ENCODE peak calls at places on chromosome 4, in ten cellular contexts. Q, T, G, O, Y, Z, J, R, W and N are unnamed samples.

GRCh38 chr4:23999714-24000113 is 109.9 kb upstream of the PPARGC1A start:
- DNase-seq in J (no peak), W (peak; percentile 1), Y (no peak), T (no peak), G (no peak), R (no peak), Q (no peak), O (peak; percentile 25), Z (no peak), N (no peak)

GRCh38 chr4:38177792-38178665 is 217.8 kb downstream of the PTTG2 start:
- DNase-seq in W (no peak), O (no peak), J (no peak), Z (peak; percentile 5), Q (no peak), T (no peak), G (no peak), Y (no peak), R (no peak), N (no peak)

GRCh38 chr4:4675636-4676035 is 133.8 kb upstream of the STX18 start:
- DNase-seq in J (no peak), G (no peak), Q (no peak), W (no peak), T (no peak), Y (no peak), R (no peak), Z (no peak), O (no peak), N (no peak)

GRCh38 chr4:20618010-20618409 is 82.2 kb upstream of the PACRGL start:
- DNase-seq in W (no peak), G (no peak), T (no peak), Q (no peak), Y (no peak), Z (no peak), R (no peak), J (no peak), O (no peak), N (no peak)

GRCh38 chr4:34766935-34767859 is 1477.1 kb downstream of the ARAP2 start:
- DNase-seq in R (no peak), J (no peak), T (peak; percentile 8), Z (no peak), W (no peak), Y (no peak), Q (no peak), G (peak; percentile 18), O (peak; percentile 1), N (no peak)

GRCh38 chr4:184198190-184198589 is 19.5 kb downstream of the ENPP6 start:
- DNase-seq in O (no peak), G (no peak), T (no peak), W (no peak), Z (no peak), Q (no peak), J (no peak), Y (no peak), R (no peak), N (no peak)

GRCh38 chr4:23972805-23973204 is 83.0 kb upstream of the PPARGC1A start:
- DNase-seq in G (no peak), Z (no peak), Q (no peak), J (no peak), T (no peak), R (no peak), O (no peak), W (no peak), Y (no peak), N (no peak)

GRCh38 chr4:18568600-18568999 is 547.0 kb upstream of the LCORL start:
- DNase-seq in R (no peak), G (peak; percentile 26), T (peak; percentile 27), W (no peak), O (no peak), Y (no peak), Z (no peak), Q (no peak), J (peak; percentile 4), N (no peak)

GRCh38 chr4:156377036-156377700 is 423.5 kb upstream of the CTSO start:
- DNase-seq in G (no peak), Q (no peak), O (no peak), R (no peak), T (no peak), W (peak; percentile 21), Z (no peak), J (no peak), Y (no peak), N (no peak)

GRCh38 chr4:139229534-139230039 is 50.4 kb downstream of the MGARP start:
- DNase-seq in G (peak; percentile 68), R (peak; percentile 14), Q (no peak), W (peak; percentile 71), Z (no peak), T (peak; percentile 54), J (peak; percentile 78), O (peak; percentile 56), Y (no peak), N (no peak)

GRCh38 chr4:118723369-118723768 is 38.2 kb downstream of the METTL14 start:
- DNase-seq in W (no peak), R (no peak), Y (no peak), Z (no peak), T (no peak), Q (no peak), G (no peak), O (no peak), J (no peak), N (no peak)

GRCh38 chr4:84952004-84952403 is 14.5 kb downstream of the WDFY3 start:
- DNase-seq in Y (no peak), O (peak; percentile 100), R (no peak), J (no peak), T (no peak), Z (no peak), G (no peak), Q (no peak), W (peak; percentile 5), N (no peak)

GRCh38 chr4:112517067-112517588 is 1.1 kb upstream of the NEUROG2 start:
- DNase-seq in Y (no peak), W (no peak), J (no peak), O (no peak), G (no peak), T (peak; percentile 53), R (peak; percentile 17), Q (no peak), Z (no peak), N (peak; percentile 69)

GRCh38 chr4:1907848-1908525 is 36.8 kb downstream of the NSD2 start:
- DNase-seq in O (peak; percentile 97), Z (no peak), R (no peak), W (no peak), G (no peak), Y (peak; percentile 37), J (no peak), T (no peak), Q (no peak), N (no peak)

GRCh38 chr4:13511101-13511500 is 27.0 kb upstream of the RAB28 start:
- DNase-seq in G (peak; percentile 17), Y (no peak), R (no peak), W (no peak), J (no peak), T (no peak), Z (no peak), Q (no peak), O (peak; percentile 5), N (no peak)

GRCh38 chr4:19300213-19300612 is 951.5 kb upstream of the SLIT2 start:
- DNase-seq in T (no peak), Q (no peak), R (no peak), J (peak; percentile 65), W (no peak), Y (no peak), O (peak; percentile 9), Z (no peak), G (no peak), N (no peak)

GRCh38 chr4:142475663-142476062 is 370.4 kb downstream of the INPP4B start:
- DNase-seq in Y (no peak), T (no peak), G (no peak), J (no peak), W (no peak), Z (no peak), O (peak; percentile 91), R (no peak), Q (no peak), N (no peak)

GRCh38 chr4:6116696-6117285 is 83.6 kb downstream of the JAKMIP1 start:
- DNase-seq in Z (no peak), Y (no peak), G (no peak), W (no peak), O (no peak), Q (no peak), J (no peak), R (no peak), T (peak; percentile 65), N (peak; percentile 40)

GRCh38 chr4:7581477-7581876 is 146.7 kb upstream of the PSAPL1 start:
- DNase-seq in Z (no peak), O (no peak), R (no peak), W (peak; percentile 47), G (no peak), Q (no peak), J (peak; percentile 42), Y (no peak), T (no peak), N (peak; percentile 78)

GRCh38 chr4:145938618-145939177 is at the start of gene ZNF827:
- DNase-seq in T (peak; percentile 72), Y (no peak), Z (peak; percentile 15), J (peak; percentile 76), R (peak; percentile 47), G (peak; percentile 63), W (no peak), O (peak; percentile 47), Q (peak; percentile 74), N (peak; percentile 77)

GRCh38 chr4:75821966-75822365 is 80.3 kb downstream of the PPEF2 start:
- DNase-seq in Y (no peak), T (no peak), Z (no peak), W (no peak), J (no peak), O (peak; percentile 24), Q (no peak), R (no peak), G (no peak), N (no peak)

GRCh38 chr4:69984030-69984443 is 11.7 kb upstream of the STATH start:
- DNase-seq in Y (no peak), J (peak; percentile 0), O (peak; percentile 89), W (no peak), Z (no peak), G (peak; percentile 2), R (no peak), T (no peak), Q (no peak), N (no peak)

GRCh38 chr4:139017861-139018260 is 2.3 kb downstream of the NOCT start:
- DNase-seq in Z (no peak), R (no peak), Q (no peak), J (no peak), O (no peak), G (no peak), W (no peak), Y (no peak), T (no peak), N (no peak)

GRCh38 chr4:67886281-67886680 is 2.5 kb upstream of the TMPRSS11D start:
- DNase-seq in O (peak; percentile 91), Q (no peak), G (no peak), Z (no peak), T (no peak), R (no peak), J (no peak), W (no peak), Y (no peak), N (no peak)

GRCh38 chr4:7876096-7876993 is 63.3 kb downstream of the AFAP1 start:
- DNase-seq in W (peak; percentile 45), O (no peak), G (peak; percentile 42), Z (no peak), T (no peak), Y (no peak), R (no peak), Q (peak; percentile 76), J (peak; percentile 34), N (no peak)

GRCh38 chr4:7979652-7979968 is 39.9 kb upstream of the AFAP1 start:
- DNase-seq in W (no peak), O (no peak), J (no peak), T (no peak), Q (no peak), Y (no peak), R (no peak), G (no peak), Z (no peak), N (no peak)

GRCh38 chr4:19521151-19521550 is 730.6 kb upstream of the SLIT2 start:
- DNase-seq in J (no peak), O (no peak), Q (no peak), T (no peak), R (no peak), Z (no peak), G (no peak), W (no peak), Y (no peak), N (no peak)

GRCh38 chr4:188818300-188818699 is 679.1 kb downstream of the TRIML1 start:
- DNase-seq in O (no peak), R (no peak), J (no peak), Q (no peak), T (no peak), Z (no peak), G (no peak), Y (no peak), W (no peak), N (no peak)